ENCODE peak calls at places on chromosomes 11 and 22, in nine cellular contexts. One of them, this sample, is unnamed.

GRCh38 chr22:33204408-33204807 is 146.2 kb upstream of the SYN3 start:
- DNase-seq in CD8-positive, alpha-beta T cell: no peak
- DNase-seq in HFF-Myc: no peak
- DNase-seq in Caco-2: no peak
- DNase-seq in osteocyte: no peak
- DNase-seq in AG09319: no peak
- DNase-seq in endothelial cell of umbilical vein: no peak
- DNase-seq in GM10248: no peak
- DNase-seq in heart left ventricle: no peak
- DNase-seq in this sample: no peak

GRCh38 chr22:38180841-38181452 is 683 bp downstream of the PLA2G6 start:
- DNase-seq in heart left ventricle: no peak
- DNase-seq in Caco-2: peak
- DNase-seq in GM10248: no peak
- DNase-seq in endothelial cell of umbilical vein: peak
- DNase-seq in AG09319: no peak
- DNase-seq in CD8-positive, alpha-beta T cell: no peak
- DNase-seq in osteocyte: no peak
- DNase-seq in HFF-Myc: no peak
- DNase-seq in this sample: no peak

GRCh38 chr11:7630002-7630401 is 43.3 kb downstream of the CYB5R2 start:
- DNase-seq in AG09319: no peak
- DNase-seq in heart left ventricle: peak
- DNase-seq in osteocyte: no peak
- DNase-seq in endothelial cell of umbilical vein: peak
- DNase-seq in CD8-positive, alpha-beta T cell: no peak
- DNase-seq in Caco-2: no peak
- DNase-seq in GM10248: no peak
- DNase-seq in HFF-Myc: no peak
- DNase-seq in this sample: no peak

GRCh38 chr11:95698939-95699562 is 90.5 kb downstream of the FAM76B start:
- DNase-seq in Caco-2: no peak
- DNase-seq in AG09319: no peak
- DNase-seq in heart left ventricle: no peak
- DNase-seq in osteocyte: no peak
- DNase-seq in CD8-positive, alpha-beta T cell: no peak
- DNase-seq in GM10248: no peak
- DNase-seq in endothelial cell of umbilical vein: no peak
- DNase-seq in HFF-Myc: no peak
- DNase-seq in this sample: no peak

GRCh38 chr11:11577246-11577855 is 44.5 kb downstream of the GALNT18 start:
- DNase-seq in heart left ventricle: no peak
- DNase-seq in HFF-Myc: no peak
- DNase-seq in endothelial cell of umbilical vein: peak
- DNase-seq in GM10248: no peak
- DNase-seq in osteocyte: peak
- DNase-seq in Caco-2: no peak
- DNase-seq in CD8-positive, alpha-beta T cell: no peak
- DNase-seq in AG09319: no peak
- DNase-seq in this sample: no peak

GRCh38 chr11:1297576-1298473 is 11.6 kb downstream of the TOLLIP start:
- DNase-seq in Caco-2: no peak
- DNase-seq in osteocyte: peak
- DNase-seq in heart left ventricle: peak
- DNase-seq in CD8-positive, alpha-beta T cell: no peak
- DNase-seq in AG09319: no peak
- DNase-seq in endothelial cell of umbilical vein: no peak
- DNase-seq in GM10248: no peak
- DNase-seq in HFF-Myc: no peak
- DNase-seq in this sample: peak

GRCh38 chr11:44130751-44131150 is 35.3 kb downstream of the EXT2 start:
- DNase-seq in GM10248: no peak
- DNase-seq in AG09319: no peak
- DNase-seq in endothelial cell of umbilical vein: no peak
- DNase-seq in osteocyte: no peak
- DNase-seq in CD8-positive, alpha-beta T cell: no peak
- DNase-seq in heart left ventricle: peak
- DNase-seq in Caco-2: no peak
- DNase-seq in HFF-Myc: no peak
- DNase-seq in this sample: no peak

GRCh38 chr11:67456068-67456705 is 1.0 kb downstream of the CABP4 start:
- DNase-seq in CD8-positive, alpha-beta T cell: no peak
- DNase-seq in AG09319: no peak
- DNase-seq in GM10248: no peak
- DNase-seq in osteocyte: no peak
- DNase-seq in HFF-Myc: no peak
- DNase-seq in endothelial cell of umbilical vein: no peak
- DNase-seq in heart left ventricle: peak
- DNase-seq in Caco-2: no peak
- DNase-seq in this sample: no peak

GRCh38 chr11:116960916-116961315 is 123.5 kb upstream of the APOA1 start:
- DNase-seq in Caco-2: no peak
- DNase-seq in osteocyte: no peak
- DNase-seq in HFF-Myc: no peak
- DNase-seq in endothelial cell of umbilical vein: peak
- DNase-seq in AG09319: no peak
- DNase-seq in heart left ventricle: no peak
- DNase-seq in CD8-positive, alpha-beta T cell: no peak
- DNase-seq in GM10248: no peak
- DNase-seq in this sample: no peak

GRCh38 chr11:26930518-26931247 is 63.2 kb upstream of the FIBIN start:
- DNase-seq in AG09319: no peak
- DNase-seq in osteocyte: no peak
- DNase-seq in CD8-positive, alpha-beta T cell: no peak
- DNase-seq in HFF-Myc: peak
- DNase-seq in endothelial cell of umbilical vein: no peak
- DNase-seq in Caco-2: no peak
- DNase-seq in heart left ventricle: no peak
- DNase-seq in GM10248: no peak
- DNase-seq in this sample: no peak

GRCh38 chr11:61362542-61362875 is 335 bp downstream of the TMEM138 start:
- DNase-seq in HFF-Myc: no peak
- DNase-seq in AG09319: no peak
- DNase-seq in endothelial cell of umbilical vein: no peak
- DNase-seq in CD8-positive, alpha-beta T cell: peak
- DNase-seq in Caco-2: peak
- DNase-seq in heart left ventricle: no peak
- DNase-seq in osteocyte: no peak
- DNase-seq in GM10248: no peak
- DNase-seq in this sample: no peak

GRCh38 chr22:49258107-49259010 is 569.3 kb downstream of the BRD1 start:
- DNase-seq in heart left ventricle: no peak
- DNase-seq in Caco-2: no peak
- DNase-seq in endothelial cell of umbilical vein: no peak
- DNase-seq in osteocyte: peak
- DNase-seq in CD8-positive, alpha-beta T cell: no peak
- DNase-seq in AG09319: no peak
- DNase-seq in HFF-Myc: no peak
- DNase-seq in GM10248: no peak
- DNase-seq in this sample: no peak

GRCh38 chr11:15750535-15751297 is 605.6 kb downstream of the SOX6 start:
- DNase-seq in endothelial cell of umbilical vein: no peak
- DNase-seq in CD8-positive, alpha-beta T cell: no peak
- DNase-seq in GM10248: no peak
- DNase-seq in osteocyte: no peak
- DNase-seq in Caco-2: no peak
- DNase-seq in HFF-Myc: no peak
- DNase-seq in AG09319: no peak
- DNase-seq in heart left ventricle: no peak
- DNase-seq in this sample: no peak

GRCh38 chr11:19511413-19512183 is 201.0 kb upstream of the NAV2 start:
- DNase-seq in GM10248: no peak
- DNase-seq in AG09319: peak
- DNase-seq in osteocyte: no peak
- DNase-seq in CD8-positive, alpha-beta T cell: no peak
- DNase-seq in endothelial cell of umbilical vein: peak
- DNase-seq in heart left ventricle: peak
- DNase-seq in Caco-2: no peak
- DNase-seq in HFF-Myc: no peak
- DNase-seq in this sample: no peak

GRCh38 chr22:41197808-41198585 is 7.1 kb upstream of the L3MBTL2 start:
- DNase-seq in endothelial cell of umbilical vein: peak
- DNase-seq in GM10248: no peak
- DNase-seq in CD8-positive, alpha-beta T cell: no peak
- DNase-seq in Caco-2: peak
- DNase-seq in HFF-Myc: no peak
- DNase-seq in AG09319: no peak
- DNase-seq in heart left ventricle: peak
- DNase-seq in osteocyte: no peak
- DNase-seq in this sample: no peak
- TF ChIP-seq CTCF in endothelial cell of umbilical vein: peak
- TF ChIP-seq CTCF in GM10248: no peak
- TF ChIP-seq CTCF in CD8-positive, alpha-beta T cell: no peak
- TF ChIP-seq CTCF in Caco-2: no peak
- TF ChIP-seq CTCF in HFF-Myc: no peak
- TF ChIP-seq CTCF in AG09319: no peak
- TF ChIP-seq CTCF in heart left ventricle: no peak
- TF ChIP-seq CTCF in osteocyte: no peak
- TF ChIP-seq CTCF in this sample: no peak

GRCh38 chr11:35009191-35009940 is 92.9 kb downstream of the PDHX start:
- DNase-seq in AG09319: no peak
- DNase-seq in osteocyte: no peak
- DNase-seq in GM10248: no peak
- DNase-seq in heart left ventricle: no peak
- DNase-seq in endothelial cell of umbilical vein: no peak
- DNase-seq in HFF-Myc: peak
- DNase-seq in CD8-positive, alpha-beta T cell: no peak
- DNase-seq in Caco-2: peak
- DNase-seq in this sample: no peak
- TF ChIP-seq CTCF in AG09319: no peak
- TF ChIP-seq CTCF in osteocyte: no peak
- TF ChIP-seq CTCF in GM10248: no peak
- TF ChIP-seq CTCF in heart left ventricle: no peak
- TF ChIP-seq CTCF in endothelial cell of umbilical vein: no peak
- TF ChIP-seq CTCF in HFF-Myc: no peak
- TF ChIP-seq CTCF in CD8-positive, alpha-beta T cell: no peak
- TF ChIP-seq CTCF in Caco-2: no peak
- TF ChIP-seq CTCF in this sample: no peak

DNA sequence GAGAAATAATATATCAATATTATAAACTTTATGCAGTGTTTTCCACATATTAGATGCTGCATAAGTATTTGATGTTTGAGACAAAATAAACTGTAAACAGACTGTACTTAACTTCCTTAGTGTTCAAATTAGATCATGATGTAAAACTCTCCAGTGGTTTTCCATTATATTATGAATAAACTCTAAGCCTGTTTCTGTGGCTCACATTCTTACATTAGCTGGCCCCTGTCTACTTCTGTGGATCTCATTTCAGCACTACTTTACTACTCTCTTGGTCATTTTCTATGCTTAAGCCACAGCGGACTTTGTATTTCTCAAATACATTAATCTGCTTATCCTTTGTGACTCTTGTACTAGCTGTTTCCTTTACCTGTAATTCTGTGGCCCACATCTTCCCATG is 55.6 kb downstream of the ARHGEF12 start:
- DNase-seq in AG09319: no peak
- DNase-seq in heart left ventricle: no peak
- DNase-seq in GM10248: no peak
- DNase-seq in endothelial cell of umbilical vein: peak
- DNase-seq in Caco-2: no peak
- DNase-seq in CD8-positive, alpha-beta T cell: no peak
- DNase-seq in osteocyte: no peak
- DNase-seq in HFF-Myc: no peak
- DNase-seq in this sample: no peak
- TF ChIP-seq CTCF in AG09319: no peak
- TF ChIP-seq CTCF in heart left ventricle: no peak
- TF ChIP-seq CTCF in GM10248: no peak
- TF ChIP-seq CTCF in endothelial cell of umbilical vein: no peak
- TF ChIP-seq CTCF in Caco-2: no peak
- TF ChIP-seq CTCF in CD8-positive, alpha-beta T cell: no peak
- TF ChIP-seq CTCF in osteocyte: no peak
- TF ChIP-seq CTCF in HFF-Myc: no peak
- TF ChIP-seq CTCF in this sample: no peak

GRCh38 chr11:100525635-100526034 is 161.5 kb upstream of the ARHGAP42 start:
- DNase-seq in heart left ventricle: no peak
- DNase-seq in HFF-Myc: no peak
- DNase-seq in Caco-2: peak
- DNase-seq in osteocyte: no peak
- DNase-seq in endothelial cell of umbilical vein: no peak
- DNase-seq in GM10248: no peak
- DNase-seq in AG09319: no peak
- DNase-seq in CD8-positive, alpha-beta T cell: no peak
- DNase-seq in this sample: no peak
- TF ChIP-seq CTCF in heart left ventricle: no peak
- TF ChIP-seq CTCF in HFF-Myc: peak
- TF ChIP-seq CTCF in Caco-2: peak
- TF ChIP-seq CTCF in osteocyte: no peak
- TF ChIP-seq CTCF in endothelial cell of umbilical vein: no peak
- TF ChIP-seq CTCF in GM10248: no peak
- TF ChIP-seq CTCF in AG09319: no peak
- TF ChIP-seq CTCF in CD8-positive, alpha-beta T cell: no peak
- TF ChIP-seq CTCF in this sample: peak

DNA sequence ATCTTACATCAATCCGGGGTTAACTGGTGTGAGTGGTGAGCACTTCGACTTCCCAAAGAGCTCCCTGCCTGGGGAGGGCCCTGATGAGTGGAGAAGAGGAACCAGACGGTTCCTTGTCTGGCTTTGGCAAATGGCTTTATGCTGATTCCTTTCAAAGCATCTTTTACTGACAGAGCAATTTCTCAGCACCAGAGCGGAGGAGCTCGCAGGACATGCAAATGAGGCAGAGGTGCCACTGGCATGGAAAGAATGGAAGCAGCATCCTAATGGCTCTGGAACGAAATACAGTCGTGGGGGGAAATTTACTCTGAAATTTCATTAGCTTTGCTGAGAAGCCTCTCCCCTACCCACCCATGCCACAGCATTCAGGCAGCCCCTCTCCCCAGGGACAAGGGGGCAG is 410.9 kb upstream of the B3GAT1 start:
- DNase-seq in endothelial cell of umbilical vein: no peak
- DNase-seq in CD8-positive, alpha-beta T cell: no peak
- DNase-seq in osteocyte: no peak
- DNase-seq in GM10248: no peak
- DNase-seq in heart left ventricle: no peak
- DNase-seq in Caco-2: no peak
- DNase-seq in AG09319: no peak
- DNase-seq in HFF-Myc: no peak
- DNase-seq in this sample: no peak
- TF ChIP-seq CTCF in endothelial cell of umbilical vein: no peak
- TF ChIP-seq CTCF in CD8-positive, alpha-beta T cell: no peak
- TF ChIP-seq CTCF in osteocyte: no peak
- TF ChIP-seq CTCF in GM10248: no peak
- TF ChIP-seq CTCF in heart left ventricle: no peak
- TF ChIP-seq CTCF in Caco-2: no peak
- TF ChIP-seq CTCF in AG09319: no peak
- TF ChIP-seq CTCF in HFF-Myc: no peak
- TF ChIP-seq CTCF in this sample: no peak

This sample was measured in glutamatergic neuron.